ENCODE peak calls at places on chromosome 15, in eight cellular contexts. I is endothelial cell of umbilical vein, S is H9, P is neuronal stem cell, U is hepatocyte, Q is fibroblast of lung, R is neural progenitor cell, L is H1. G is an unnamed sample.
A peak's percentile ranks its signal among the peaks of the same experiment; 100 is the strongest.

GRCh38 chr15:48682949-48683651 is 37.6 kb upstream of the FBN1 start:
- DNase-seq in I (no peak), S (no peak), P (no peak), U (peak; percentile 43), Q (peak; percentile 42), R (no peak), L (no peak), G (no peak)

GRCh38 chr15:60006203-60006782 is 2.2 kb downstream of the FOXB1 start:
- DNase-seq in I (peak; percentile 22), S (peak; percentile 90), P (peak; percentile 80), U (peak; percentile 44), Q (peak; percentile 6), R (peak; percentile 95), L (no peak), G (no peak)

GRCh38 chr15:97174886-97175540 is 785.5 kb upstream of the ARRDC4 start:
- DNase-seq in I (no peak), S (no peak), P (no peak), U (no peak), Q (no peak), R (no peak), L (no peak), G (no peak)

GRCh38 chr15:85988741-85989140 is 90.9 kb upstream of the AGBL1 start:
- DNase-seq in I (no peak), S (no peak), P (no peak), U (no peak), Q (no peak), R (no peak), L (no peak), G (no peak)

GRCh38 chr15:100861511-100861991 is 18.1 kb upstream of the ALDH1A3 start:
- DNase-seq in I (no peak), S (peak; percentile 21), P (no peak), U (no peak), Q (no peak), R (peak; percentile 21), L (no peak), G (no peak)

GRCh38 chr15:32688151-32688639 is 29.6 kb upstream of the GREM1 start:
- DNase-seq in I (no peak), S (no peak), P (no peak), U (peak; percentile 72), Q (peak; percentile 68), R (no peak), L (no peak), G (no peak)

GRCh38 chr15:51117270-51117669 is 22.6 kb upstream of the TNFAIP8L3 start:
- DNase-seq in I (no peak), S (no peak), P (no peak), U (no peak), Q (peak; percentile 78), R (no peak), L (no peak), G (no peak)

GRCh38 chr15:84955089-84955848 is 26.4 kb upstream of the PDE8A start:
- DNase-seq in I (peak; percentile 84), S (peak; percentile 78), P (peak; percentile 15), U (peak; percentile 85), Q (peak; percentile 71), R (peak; percentile 70), L (no peak), G (peak; percentile 30)

GRCh38 chr15:48645558-48646330 is at the start of gene FBN1:
- DNase-seq in I (peak; percentile 88), S (peak; percentile 77), P (peak; percentile 91), U (peak; percentile 84), Q (peak; percentile 93), R (peak; percentile 94), L (peak; percentile 39), G (no peak)

GRCh38 chr15:31338879-31339557 is 12.4 kb downstream of the KLF13 start:
- DNase-seq in I (peak; percentile 38), S (peak; percentile 47), P (no peak), U (peak; percentile 58), Q (peak; percentile 83), R (no peak), L (no peak), G (no peak)

GRCh38 chr15:40909662-40910625 is 15.7 kb downstream of the VPS18 start:
- DNase-seq in I (no peak), S (peak; percentile 29), P (no peak), U (no peak), Q (no peak), R (peak; percentile 51), L (no peak), G (no peak)

GRCh38 chr15:52728899-52729298 is 49.7 kb upstream of the ATOSA start:
- DNase-seq in I (peak; percentile 73), S (no peak), P (no peak), U (no peak), Q (peak; percentile 70), R (no peak), L (no peak), G (no peak)

GRCh38 chr15:95903352-95903751 is 427.1 kb upstream of the NR2F2 start:
- DNase-seq in I (no peak), S (no peak), P (no peak), U (no peak), Q (no peak), R (no peak), L (no peak), G (no peak)

GRCh38 chr15:83871808-83872559 is 218.1 kb downstream of the ADAMTSL3 start:
- DNase-seq in I (no peak), S (no peak), P (no peak), U (peak; percentile 46), Q (peak; percentile 86), R (no peak), L (no peak), G (no peak)

GRCh38 chr15:31376511-31376910 is 49.9 kb downstream of the KLF13 start:
- DNase-seq in I (no peak), S (no peak), P (no peak), U (no peak), Q (no peak), R (no peak), L (no peak), G (no peak)

GRCh38 chr15:51243774-51244173 is 94.6 kb downstream of the CYP19A1 start:
- DNase-seq in I (no peak), S (no peak), P (no peak), U (peak; percentile 27), Q (peak; percentile 36), R (no peak), L (no peak), G (no peak)

GRCh38 chr15:39869858-39870515 is 50.1 kb downstream of the GPR176 start:
- DNase-seq in I (peak; percentile 9), S (no peak), P (no peak), U (no peak), Q (no peak), R (no peak), L (no peak), G (no peak)

GRCh38 chr15:42578984-42579537 is 3.7 kb downstream of the STARD9 start:
- DNase-seq in I (no peak), S (no peak), P (no peak), U (no peak), Q (no peak), R (no peak), L (no peak), G (no peak)

GRCh38 chr15:42584031-42584765 is 8.8 kb downstream of the STARD9 start:
- DNase-seq in I (peak; percentile 45), S (peak; percentile 39), P (peak; percentile 38), U (no peak), Q (peak; percentile 61), R (peak; percentile 65), L (peak; percentile 43), G (no peak)

GRCh38 chr15:42581272-42581730 is 5.9 kb downstream of the STARD9 start:
- DNase-seq in I (peak; percentile 87), S (peak; percentile 88), P (peak; percentile 70), U (peak; percentile 93), Q (peak; percentile 73), R (peak; percentile 95), L (peak; percentile 57), G (peak; percentile 73)

GRCh38 chr15:42577514-42578031 is 2.2 kb downstream of the STARD9 start:
- DNase-seq in I (no peak), S (no peak), P (no peak), U (no peak), Q (peak; percentile 91), R (no peak), L (no peak), G (peak; percentile 29)

GRCh38 chr15:42582569-42583235 is 7.3 kb downstream of the STARD9 start:
- DNase-seq in I (no peak), S (no peak), P (no peak), U (no peak), Q (no peak), R (no peak), L (no peak), G (no peak)
- H3K4me2 ChIP-seq in I (no peak overlapping the region), S (no peak overlapping the region), P (no peak overlapping the region), U (no peak overlapping the region), Q (no peak overlapping the region), R (no peak overlapping the region), L (no peak overlapping the region), G (peak overlapping the region; percentile 28)

GRCh38 chr15:56856934-56857333 is 61.5 kb upstream of the TCF12 start:
- DNase-seq in I (no peak), S (no peak), P (no peak), U (no peak), Q (no peak), R (no peak), L (no peak), G (no peak)
- H2AFZ ChIP-seq in I (no peak overlapping the region), S (no peak overlapping the region), P (no peak overlapping the region), U (no peak overlapping the region), Q (no peak overlapping the region), R (no peak overlapping the region), L (no peak overlapping the region), G (peak overlapping the region; percentile 40)

GRCh38 chr15:79018960-79019359 is 71.6 kb downstream of the RASGRF1 start:
- DNase-seq in I (no peak), S (no peak), P (no peak), U (no peak), Q (no peak), R (no peak), L (no peak), G (no peak)
- H3K4me2 ChIP-seq in I (no peak overlapping the region), S (no peak overlapping the region), P (no peak overlapping the region), U (no peak overlapping the region), Q (no peak overlapping the region), R (no peak overlapping the region), L (no peak overlapping the region), G (no peak overlapping the region)

GRCh38 chr15:90986790-90987507 is 7.4 kb downstream of the PRC1 start:
- DNase-seq in I (no peak), S (no peak), P (no peak), U (no peak), Q (no peak), R (no peak), L (no peak), G (peak; percentile 22)

GRCh38 chr15:90979582-90979981 is 14.8 kb downstream of the PRC1 start:
- DNase-seq in I (no peak), S (no peak), P (no peak), U (no peak), Q (no peak), R (no peak), L (no peak), G (no peak)

GRCh38 chr15:90987561-90988141 is 6.7 kb downstream of the PRC1 start:
- DNase-seq in I (no peak), S (no peak), P (no peak), U (no peak), Q (peak; percentile 7), R (no peak), L (no peak), G (no peak)

GRCh38 chr15:90981681-90982080 is 12.7 kb downstream of the PRC1 start:
- DNase-seq in I (no peak), S (no peak), P (no peak), U (no peak), Q (no peak), R (no peak), L (no peak), G (no peak)

DNA sequence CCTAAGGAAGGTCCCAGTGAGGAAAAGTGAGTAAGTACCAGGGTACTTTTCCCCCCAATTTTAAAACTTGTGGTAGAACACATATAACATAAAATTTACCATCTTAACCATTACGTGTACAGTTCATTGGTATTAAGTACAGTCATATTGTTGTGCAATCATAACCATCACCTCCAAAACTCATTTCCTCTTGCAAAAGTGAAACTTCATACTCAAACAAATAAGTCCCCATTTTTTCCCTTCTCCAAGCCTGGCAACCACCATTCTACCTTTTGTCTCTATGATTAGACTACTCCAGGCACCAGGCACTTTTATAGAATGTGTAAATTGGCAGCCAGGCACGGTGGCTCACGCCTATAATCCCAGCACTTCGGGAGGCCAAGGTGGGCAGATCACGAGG is 12.2 kb downstream of the PRC1 start:
- DNase-seq in I (no peak), S (no peak), P (no peak), U (no peak), Q (peak; percentile 20), R (no peak), L (no peak), G (no peak)
- H2AFZ ChIP-seq in I (no peak overlapping the region), S (no peak overlapping the region), P (no peak overlapping the region), U (no peak overlapping the region), Q (peak overlapping the region; percentile 17), R (no peak overlapping the region), L (no peak overlapping the region), G (no peak overlapping the region)